ENCODE peak calls at places on chromosomes 2 and 18, in ten cellular contexts. E is stimulated activated CD4-positive, alpha-beta T cell treated with anti-CD3 and anti-CD28 coated beads, Interleukin-1b, Interleukin-23, amount 100 ng/mL, for 24 hours; Y is activated CD4-positive, alpha-beta T cell treated with anti-CD3 and anti-CD28 coated beads, Interleukin-2, amount 50 U/mL, for 24 hours; W is GM12865; G is activated CD8-positive, alpha-beta memory T cell treated with anti-CD3 and anti-CD28 coated beads, Interleukin-2, amount 50 U/mL, for 48 hours; J is brain microvascular endothelial cell; K is NCI-H774; R is GM12864; N is nucleus accumbens; D is NCI-H2081. I is an unnamed sample.

GRCh38 chr2:168536925-168537466 is 80.9 kb downstream of the CERS6 start:
- DNase-seq in E (no peak), Y (no peak), W (no peak), G (no peak), J (no peak), K (no peak), R (no peak), N (no peak), D (no peak), I (no peak)

GRCh38 chr2:111162718-111163331 is 42.1 kb downstream of the BCL2L11 start:
- DNase-seq in E (no peak), Y (no peak), W (peak; percentile 15), G (peak; percentile 53), J (peak; percentile 14), K (peak; percentile 16), R (no peak), N (no peak), D (no peak), I (no peak)

GRCh38 chr18:23093772-23094171 is 41.5 kb upstream of the CABLES1 start:
- DNase-seq in E (no peak), Y (no peak), W (no peak), G (no peak), J (no peak), K (no peak), R (no peak), N (no peak), D (no peak), I (no peak)

GRCh38 chr2:172460780-172461201 is 33.4 kb downstream of the ITGA6 start:
- DNase-seq in E (no peak), Y (no peak), W (no peak), G (no peak), J (no peak), K (no peak), R (no peak), N (no peak), D (no peak), I (no peak)

GRCh38 chr2:2014251-2014761 is 270.0 kb upstream of the PXDN start:
- DNase-seq in E (no peak), Y (no peak), W (no peak), G (no peak), J (peak; percentile 73), K (no peak), R (no peak), N (no peak), D (no peak), I (no peak)

GRCh38 chr2:105517814-105518705 is 119.2 kb upstream of the FHL2 start:
- DNase-seq in E (no peak), Y (no peak), W (no peak), G (no peak), J (peak; percentile 22), K (no peak), R (no peak), N (no peak), D (no peak), I (no peak)

GRCh38 chr2:118987886-118988285 is 45.9 kb downstream of the MARCO start:
- DNase-seq in E (no peak), Y (no peak), W (peak; percentile 55), G (peak; percentile 13), J (no peak), K (no peak), R (no peak), N (no peak), D (no peak), I (no peak)

GRCh38 chr2:113940891-113941290 is 51.0 kb downstream of the ACTR3 start:
- DNase-seq in E (no peak), Y (no peak), W (no peak), G (no peak), J (no peak), K (no peak), R (no peak), N (no peak), D (no peak), I (no peak)

GRCh38 chr18:27263369-27263768 is 78.3 kb upstream of the CHST9 start:
- DNase-seq in E (no peak), Y (no peak), W (no peak), G (no peak), J (no peak), K (no peak), R (no peak), N (no peak), D (no peak), I (no peak)

GRCh38 chr2:240569523-240569997 is 1.3 kb downstream of the RNPEPL1 start:
- DNase-seq in E (no peak), Y (no peak), W (peak; percentile 27), G (peak; percentile 61), J (no peak), K (no peak), R (no peak), N (no peak), D (no peak), I (no peak)

GRCh38 chr2:237514474-237515130 is 27.6 kb downstream of the MLPH start:
- DNase-seq in E (no peak), Y (no peak), W (no peak), G (no peak), J (no peak), K (no peak), R (no peak), N (no peak), D (no peak), I (no peak)

GRCh38 chr2:53486185-53486584 is 281.4 kb upstream of the CHAC2 start:
- DNase-seq in E (no peak), Y (no peak), W (no peak), G (no peak), J (no peak), K (no peak), R (no peak), N (no peak), D (no peak), I (no peak)

GRCh38 chr2:171595896-171596295 is 73.6 kb downstream of the CYBRD1 start:
- DNase-seq in E (no peak), Y (no peak), W (no peak), G (no peak), J (peak; percentile 89), K (no peak), R (no peak), N (no peak), D (no peak), I (no peak)

GRCh38 chr2:72150157-72150960 is 2.7 kb upstream of the CYP26B1 start:
- DNase-seq in E (peak; percentile 43), Y (peak; percentile 32), W (peak; percentile 65), G (peak; percentile 86), J (peak; percentile 73), K (peak; percentile 66), R (peak; percentile 13), N (no peak), D (peak; percentile 59), I (peak; percentile 56)